ENCODE peak calls at places on chromosomes 4 and X, in five cellular contexts. I is H1, N is GM12878, D is HepG2, F is K562. B is an unnamed sample.

GRCh38 chrX:24846551-24847170 is 152.9 kb downstream of the POLA1 start:
- DNase-seq in N (no peak), D (no peak), I (no peak), F (no peak), B (no peak)

GRCh38 chr4:128461300-128462103 is 173.9 kb upstream of the PGRMC2 start:
- DNase-seq in N (no peak), D (no peak), F (peak; percentile 32), I (no peak), B (no peak)

GRCh38 chrX:136529795-136530194 is 2.2 kb upstream of the VGLL1 start:
- DNase-seq in I (no peak), F (peak; percentile 6), N (no peak), D (no peak), B (no peak)

GRCh38 chrX:25519258-25519657 is 503.5 kb upstream of the ARX start:
- DNase-seq in I (no peak), D (no peak), N (no peak), F (no peak), B (no peak)

GRCh38 chr4:89029591-89029990 is 27.4 kb downstream of the FAM13A start:
- DNase-seq in N (no peak), I (no peak), F (no peak), D (no peak), B (no peak)

GRCh38 chrX:152635941-152636340 is 1.8 kb upstream of the GABRQ start:
- DNase-seq in F (peak; percentile 31), N (no peak), I (peak; percentile 45), D (peak; percentile 27), B (peak; percentile 59)

GRCh38 chr4:78517050-78517652 is 34.4 kb upstream of the ANXA3 start:
- DNase-seq in F (peak; percentile 18), I (no peak), D (peak; percentile 11), N (no peak), B (no peak)

GRCh38 chr4:145541266-145541770 is 59.7 kb downstream of the SMAD1 start:
- DNase-seq in N (no peak), F (no peak), D (no peak), I (no peak), B (no peak)

GRCh38 chrX:72620550-72621145 is 48.0 kb upstream of the HDAC8 start:
- DNase-seq in D (peak; percentile 2), F (peak; percentile 31), I (no peak), N (no peak), B (peak; percentile 74)

GRCh38 chr4:160495356-160495755 is 1392.5 kb downstream of the RAPGEF2 start:
- DNase-seq in N (no peak), I (no peak), D (no peak), F (no peak), B (no peak)

GRCh38 chr4:56817840-56818491 is 3.5 kb downstream of the SPINK2 start:
- DNase-seq in D (no peak), I (no peak), F (no peak), N (peak; percentile 92), B (no peak)

GRCh38 chrX:15864629-15865028 is 10.0 kb upstream of the AP1S2 start:
- DNase-seq in I (no peak), D (no peak), N (no peak), F (no peak), B (no peak)

GRCh38 chr4:67220848-67221247 is 324.5 kb downstream of the CENPC start:
- DNase-seq in D (no peak), N (no peak), F (no peak), I (no peak), B (no peak)

GRCh38 chr4:14749910-14750309 is 252.4 kb upstream of the CPEB2 start:
- DNase-seq in D (no peak), N (no peak), I (no peak), F (no peak), B (no peak)

GRCh38 chr4:48396043-48396442 is 54.7 kb downstream of the SLAIN2 start:
- DNase-seq in N (no peak), I (no peak), F (no peak), D (no peak), B (no peak)

GRCh38 chr4:108829981-108830492 is 67.2 kb upstream of the ETNPPL start:
- DNase-seq in N (no peak), I (no peak), F (no peak), D (no peak), B (no peak)

GRCh38 chr4:122968227-122968812 is 45.9 kb upstream of the NUDT6 start:
- DNase-seq in I (no peak), D (no peak), F (no peak), N (no peak), B (no peak)

GRCh38 chrX:8455600-8455999 is 9.0 kb upstream of the VCX3B start:
- DNase-seq in N (no peak), I (no peak), F (no peak), D (no peak), B (no peak)

GRCh38 chrX:139691843-139692505 is 16.0 kb downstream of the MCF2 start:
- DNase-seq in D (no peak), F (no peak), N (no peak), I (peak; percentile 51), B (no peak)

GRCh38 chrX:132217203-132218073 is 1.8 kb downstream of the RAP2C start:
- DNase-seq in D (peak; percentile 77), I (peak; percentile 66), N (peak; percentile 57), F (peak; percentile 68), B (peak; percentile 74)
- TF ChIP-seq POLR2A in D (no peak), I (peak; percentile 46), N (peak; percentile 44), F (peak; percentile 76), B (no peak)

GRCh38 chr4:3879681-3880594 is 113.8 kb downstream of the ADRA2C start:
- DNase-seq in N (no peak), D (no peak), F (no peak), I (peak; percentile 61), B (no peak)

GRCh38 chr4:3875466-3875865 is 109.3 kb downstream of the ADRA2C start:
- DNase-seq in F (no peak), I (no peak), N (no peak), D (no peak), B (no peak)

GRCh38 chr4:3878678-3879077 is 112.5 kb downstream of the ADRA2C start:
- DNase-seq in F (no peak), I (no peak), N (no peak), D (no peak), B (no peak)

GRCh38 chr4:3877236-3877635 is 111.1 kb downstream of the ADRA2C start:
- DNase-seq in D (no peak), F (no peak), I (no peak), N (no peak), B (no peak)

GRCh38 chr4:3877868-3878267 is 111.7 kb downstream of the ADRA2C start:
- DNase-seq in D (no peak), I (no peak), F (no peak), N (no peak), B (no peak)
- TF ChIP-seq RAD21 in D (no peak), I (no peak), F (no peak), N (no peak), B (no peak)

GRCh38 chr4:139278956-139279722 is 886 bp downstream of the MGARP start:
- DNase-seq in N (no peak), I (peak; percentile 61), F (no peak), D (no peak), B (no peak)
- TF ChIP-seq SIN3A in N (no peak), I (no peak), F (no peak), D (no peak), B (no peak)

GRCh38 chrX:120559799-120560198 is 963 bp downstream of the CUL4B start:
- DNase-seq in D (no peak), I (no peak), F (no peak), N (no peak), B (no peak)

GRCh38 chrX:120562569-120562926 is 1.8 kb upstream of the CUL4B start:
- DNase-seq in I (no peak), D (no peak), F (no peak), N (no peak), B (no peak)

GRCh38 chrX:120561634-120562568 is 1.1 kb upstream of the CUL4B start:
- DNase-seq in F (no peak), D (no peak), N (no peak), I (no peak), B (no peak)

GRCh38 chrX:120560405-120560841 is 339 bp downstream of the CUL4B start:
- DNase-seq in N (no peak), F (no peak), D (peak; percentile 32), I (no peak), B (no peak)

GRCh38 chrX:120560842-120561633 is at the start of gene CUL4B:
- DNase-seq in I (peak; percentile 78), F (peak; percentile 90), D (peak; percentile 91), N (peak; percentile 72), B (peak; percentile 86)
- TF ChIP-seq POLR2A in I (peak; percentile 84), F (peak; percentile 81), D (peak; percentile 55), N (peak; percentile 84), B (no peak)

GRCh38 chr4:6476893-6477292 is 4.5 kb upstream of the PPP2R2C start:
- DNase-seq in F (no peak), I (peak; percentile 17), N (no peak), D (no peak), B (no peak)
- TF ChIP-seq RAD21 in F (no peak), I (no peak), N (no peak), D (no peak), B (no peak)

B was measured in HCT116.